ENCODE peak calls at places on chromosomes 16 and 17, in five cellular contexts. G is thoracic aorta, J is fibroblast of the aortic adventitia, X is transverse colon, M is PC-9. F is an unnamed sample.

GRCh38 chr16:51153275-51153991 is 2.4 kb upstream of the SALL1 start:
- DNase-seq in G (no peak), X (no peak), M (no peak), J (peak; percentile 33), F (no peak)

GRCh38 chr17:44672479-44673093 is 16.3 kb downstream of the MEIOC start:
- DNase-seq in J (peak; percentile 55), M (no peak), G (no peak), X (no peak), F (no peak)

GRCh38 chr17:64502809-64503208 is 3.3 kb downstream of the DDX5 start:
- DNase-seq in M (no peak), G (no peak), X (no peak), J (no peak), F (no peak)

GRCh38 chr16:50388491-50388890 is 19.7 kb upstream of the BRD7 start:
- DNase-seq in J (no peak), X (no peak), G (no peak), M (no peak), F (no peak)

GRCh38 chr16:86044881-86045600 is 146.1 kb downstream of the IRF8 start:
- DNase-seq in J (no peak), M (no peak), G (no peak), X (peak; percentile 24), F (no peak)

GRCh38 chr17:41739661-41740352 is 5.4 kb upstream of the HAP1 start:
- DNase-seq in M (peak; percentile 91), J (peak; percentile 5), X (no peak), G (no peak), F (peak; percentile 29)

GRCh38 chr17:58329035-58329807 is 626 bp upstream of the TSPOAP1 start:
- DNase-seq in X (peak; percentile 53), M (no peak), J (no peak), G (no peak), F (no peak)

GRCh38 chr17:50955160-50955559 is 89.0 kb upstream of the TOB1 start:
- DNase-seq in M (peak; percentile 32), J (no peak), X (no peak), G (no peak), F (no peak)

GRCh38 chr16:11416228-11417001 is 71.2 kb downstream of the RMI2 start:
- DNase-seq in M (no peak), J (no peak), G (no peak), X (no peak), F (no peak)

GRCh38 chr16:85894266-85894665 is 4.7 kb upstream of the IRF8 start:
- DNase-seq in G (no peak), J (no peak), M (no peak), X (peak; percentile 51), F (peak; percentile 67)

GRCh38 chr16:78743556-78743955 is 644.1 kb downstream of the WWOX start:
- DNase-seq in X (no peak), J (no peak), G (no peak), M (no peak), F (no peak)

GRCh38 chr17:10156579-10157488 is 41.6 kb downstream of the GAS7 start:
- DNase-seq in G (no peak), M (no peak), J (no peak), X (peak; percentile 36), F (no peak)

GRCh38 chr17:44807817-44808155 is 22.3 kb downstream of the GJC1 start:
- DNase-seq in G (no peak), J (no peak), M (no peak), X (no peak), F (no peak)

GRCh38 chr16:51151435-51151950 is 423 bp upstream of the SALL1 start:
- DNase-seq in J (peak; percentile 81), M (no peak), G (no peak), X (peak; percentile 23), F (no peak)

GRCh38 chr17:17239832-17240231 is 2.9 kb upstream of the FLCN start:
- DNase-seq in X (no peak), M (no peak), J (no peak), G (no peak), F (no peak)

GRCh38 chr16:88453621-88454314 is 688 bp downstream of the ZFPM1 start:
- DNase-seq in G (no peak), J (no peak), X (no peak), M (peak; percentile 46), F (no peak)

GRCh38 chr17:43578699-43579569 is 32.8 kb upstream of the ETV4 start:
- DNase-seq in X (no peak), M (peak; percentile 69), G (no peak), J (peak; percentile 54), F (peak; percentile 68)

GRCh38 chr16:81491522-81492188 is 47.0 kb downstream of the CMIP start:
- DNase-seq in G (no peak), J (peak; percentile 62), X (no peak), M (no peak), F (no peak)

GRCh38 chr17:6279659-6280058 is 155.3 kb downstream of the AIPL1 start:
- DNase-seq in G (no peak), X (peak; percentile 71), M (peak; percentile 42), J (no peak), F (peak; percentile 55)

GRCh38 chr16:70589998-70590471 is 56.3 kb upstream of the IL34 start:
- DNase-seq in J (peak; percentile 88), G (no peak), M (no peak), X (no peak), F (peak; percentile 21)

GRCh38 chr16:86791287-86792074 is 213.1 kb downstream of the FOXL1 start:
- DNase-seq in X (no peak), G (no peak), M (no peak), J (no peak), F (no peak)

GRCh38 chr17:20116683-20117309 is 107.6 kb downstream of the SPECC1 start:
- DNase-seq in X (peak; percentile 33), M (peak; percentile 55), G (no peak), J (peak; percentile 65), F (peak; percentile 31)

GRCh38 chr17:16325964-16326363 is 27.3 kb downstream of the CENPV start:
- DNase-seq in M (no peak), X (no peak), J (no peak), G (no peak), F (no peak)

GRCh38 chr17:72421128-72422092 is 300.6 kb downstream of the SOX9 start:
- DNase-seq in X (peak; percentile 78), M (peak; percentile 99), J (peak; percentile 87), G (no peak), F (peak; percentile 90)

GRCh38 chr16:80620656-80621605 is 80.1 kb downstream of the DYNLRB2 start:
- DNase-seq in M (no peak), G (no peak), J (no peak), X (no peak), F (no peak)

GRCh38 chr16:81319221-81319912 is 4.6 kb downstream of the GAN start:
- DNase-seq in X (no peak), M (peak; percentile 69), G (no peak), J (peak; percentile 79), F (no peak)

GRCh38 chr17:77120866-77121265 is 19.9 kb upstream of the SEC14L1 start:
- DNase-seq in J (no peak), M (no peak), G (no peak), X (no peak), F (no peak)

GRCh38 chr16:3902731-3903130 is 22.2 kb upstream of the CREBBP start:
- DNase-seq in M (no peak), J (no peak), G (no peak), X (no peak), F (no peak)

GRCh38 chr17:60720763-60721531 is 43.3 kb downstream of the BCAS3 start:
- DNase-seq in X (peak; percentile 10), G (no peak), M (peak; percentile 46), J (peak; percentile 85), F (peak; percentile 34)

GRCh38 chr17:27263386-27263785 is 30.5 kb upstream of the WSB1 start:
- DNase-seq in X (no peak), J (no peak), G (no peak), M (no peak), F (no peak)

GRCh38 chr16:67430504-67431076 is 331 bp upstream of the HSD11B2 start:
- DNase-seq in G (no peak), M (peak; percentile 40), X (peak; percentile 89), J (no peak), F (peak; percentile 60)

GRCh38 chr17:1641065-1641403 is 4.5 kb downstream of the SCARF1 start:
- DNase-seq in J (no peak), G (no peak), M (no peak), X (no peak), F (no peak)
- TF ChIP-seq CTCF in J (no peak), G (no peak), M (no peak), X (no peak), F (no peak)

DNA sequence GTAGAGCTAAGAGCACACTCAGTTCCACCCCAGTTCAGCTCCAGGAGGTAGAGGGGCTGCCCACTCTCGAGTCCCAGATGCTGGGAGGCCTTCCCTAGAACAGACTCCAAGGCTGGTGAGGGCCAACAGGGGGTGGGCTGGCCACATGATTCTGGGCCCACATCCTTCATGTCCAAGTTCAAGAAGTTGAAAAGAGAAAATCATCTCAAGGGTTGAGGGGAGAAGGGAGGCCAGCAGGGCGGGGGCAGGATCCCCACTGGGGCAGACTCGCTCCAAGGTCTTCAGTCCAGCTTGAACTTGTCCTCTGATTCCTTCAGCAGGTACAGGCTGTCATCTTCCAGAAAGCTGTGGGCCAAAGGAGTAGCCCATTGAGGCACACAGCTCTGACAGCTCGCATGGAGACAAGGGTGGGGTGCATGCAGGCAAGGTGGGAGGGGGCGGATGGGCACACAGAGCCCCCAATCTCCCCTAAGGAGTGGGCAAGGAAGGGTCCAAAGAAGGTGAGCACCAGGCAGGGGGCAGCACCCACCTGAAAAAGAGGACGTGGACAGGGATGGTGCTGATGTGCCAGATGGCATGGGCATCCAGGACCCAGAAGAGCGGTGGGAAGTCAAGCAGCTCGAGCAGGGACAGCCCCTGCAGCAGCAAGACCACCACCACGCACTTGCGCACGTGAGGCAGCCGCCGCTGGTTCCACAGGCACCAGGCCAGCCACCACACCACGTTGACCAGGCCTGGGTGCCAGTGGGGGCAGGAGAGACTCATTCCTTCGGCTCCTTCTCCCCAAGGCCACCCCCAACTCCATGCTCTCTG is 4.5 kb downstream of the PNMT start:
- DNase-seq in J (no peak), X (no peak), G (no peak), M (no peak), F (peak; percentile 89)
- TF ChIP-seq CTCF in J (no peak), X (peak; percentile 4), G (no peak), M (peak; percentile 33), F (no peak)

DNA sequence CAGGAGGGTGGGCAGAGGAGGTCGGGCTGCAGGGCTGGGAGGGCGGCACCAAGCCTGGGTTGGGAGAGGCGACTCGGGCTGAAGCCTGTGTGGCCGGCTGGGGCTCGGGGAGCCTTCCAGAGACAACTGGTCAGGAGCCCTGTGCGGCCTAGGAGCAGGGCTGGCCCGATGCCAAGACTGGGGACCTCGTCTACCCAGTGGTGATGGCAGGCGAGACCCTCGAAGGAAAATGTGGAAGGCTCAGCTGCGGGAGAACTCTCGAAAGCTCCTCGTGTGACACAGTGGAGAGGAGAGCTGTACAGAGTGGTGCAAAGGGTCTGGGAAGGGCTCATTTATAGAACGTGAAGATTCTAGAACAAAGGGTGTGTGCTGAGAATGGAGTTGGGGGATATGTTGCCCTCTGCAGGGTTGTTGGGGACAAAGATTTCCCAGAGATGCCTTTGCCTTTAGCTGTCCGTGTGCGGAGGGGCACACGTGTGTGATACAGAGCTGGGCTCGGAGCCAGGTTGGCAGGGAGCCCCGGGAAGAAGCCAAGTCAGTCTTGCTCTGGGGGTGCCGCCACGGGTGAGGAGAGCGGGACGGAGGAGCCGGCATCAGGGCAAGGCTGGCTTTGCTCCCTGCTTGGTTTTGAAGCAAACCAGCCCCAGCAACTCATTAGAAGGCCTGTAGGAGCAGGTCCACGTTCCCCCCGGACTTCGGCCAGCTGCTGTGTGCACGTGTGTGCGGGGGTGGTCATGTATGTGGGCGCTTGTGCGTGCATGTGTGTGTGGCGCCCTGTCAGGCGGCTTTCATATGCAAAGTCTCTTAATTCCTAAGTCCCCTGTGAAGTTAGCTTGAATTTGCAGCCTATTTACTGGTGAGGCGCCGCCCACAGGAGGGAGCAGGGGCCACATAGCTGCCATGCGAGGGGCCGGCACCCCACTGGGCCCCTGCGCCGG is 132.4 kb upstream of the CHMP6 start:
- DNase-seq in G (peak; percentile 28), M (no peak), X (peak; percentile 61), J (peak; percentile 94), F (no peak)
- TF ChIP-seq CTCF in G (no peak), M (no peak), X (peak; percentile 7), J (peak; percentile 44), F (no peak)

GRCh38 chr16:57576429-57576870 is 34.0 kb downstream of the ADGRG5 start:
- DNase-seq in J (peak; percentile 75), M (peak; percentile 52), X (peak; percentile 81), G (peak; percentile 29), F (peak; percentile 82)
- TF ChIP-seq CTCF in J (peak; percentile 99), M (peak; percentile 95), X (peak; percentile 91), G (peak; percentile 93), F (peak; percentile 98)

F was measured in Calu3.